ENCODE peak calls at places on chromosome 20, in four cellular contexts. H is left lung, C is body of pancreas, N is mucosa of descending colon. F is an unnamed sample.

GRCh38 chr20:46720776-46721425 is 11.5 kb downstream of the SLC2A10 start:
- DNase-seq in H (no peak), C (no peak), N (no peak), F (no peak)

GRCh38 chr20:10789386-10789785 is 115.6 kb upstream of the JAG1 start:
- DNase-seq in H (no peak), C (no peak), N (no peak), F (no peak)

GRCh38 chr20:38863024-38863851 is 57.7 kb downstream of the PPP1R16B start:
- DNase-seq in H (no peak), C (no peak), N (no peak), F (no peak)

GRCh38 chr20:14521436-14521835 is 184.0 kb upstream of the FLRT3 start:
- DNase-seq in H (no peak), C (no peak), N (no peak), F (no peak)

GRCh38 chr20:14616003-14616402 is 278.6 kb upstream of the FLRT3 start:
- DNase-seq in H (no peak), C (no peak), N (no peak), F (no peak)

GRCh38 chr20:53331151-53331973 is 262.3 kb downstream of the ZNF217 start:
- DNase-seq in H (no peak), C (no peak), N (no peak), F (peak; percentile 44)

GRCh38 chr20:15100506-15101160 is 763.2 kb upstream of the FLRT3 start:
- DNase-seq in H (no peak), C (no peak), N (no peak), F (no peak)

GRCh38 chr20:25065044-25065624 is 7.2 kb upstream of the ACSS1 start:
- DNase-seq in H (peak; percentile 12), C (no peak), N (peak; percentile 29), F (peak; percentile 37)

GRCh38 chr20:58143531-58143930 is 84.9 kb downstream of the ANKRD60 start:
- DNase-seq in H (no peak), C (no peak), N (no peak), F (no peak)

GRCh38 chr20:24148372-24148771 is 159.8 kb upstream of the GGTLC1 start:
- DNase-seq in H (peak; percentile 51), C (no peak), N (no peak), F (no peak)

GRCh38 chr20:57315964-57316480 is 13.6 kb upstream of the SPO11 start:
- DNase-seq in H (no peak), C (no peak), N (no peak), F (no peak)

GRCh38 chr20:60011512-60012507 is 53.6 kb downstream of the CDH26 start:
- DNase-seq in H (no peak), C (no peak), N (no peak), F (no peak)

GRCh38 chr20:1423625-1424106 is 30.8 kb upstream of the FKBP1A start:
- DNase-seq in H (no peak), C (peak; percentile 66), N (peak; percentile 62), F (no peak)

GRCh38 chr20:20710847-20711315 is 1.6 kb downstream of the RALGAPA2 start:
- DNase-seq in H (peak; percentile 46), C (peak; percentile 77), N (no peak), F (peak; percentile 22)
- H3K4me3 ChIP-seq in H (peak overlapping the region; percentile 71), C (peak overlapping the region; percentile 92), N (no peak overlapping the region), F (peak overlapping the region; percentile 98)

GRCh38 chr20:54345301-54345724 is 130.1 kb upstream of the DOK5 start:
- DNase-seq in H (no peak), C (no peak), N (no peak), F (no peak)
- H3K4me3 ChIP-seq in H (no peak overlapping the region), C (no peak overlapping the region), N (no peak overlapping the region), F (no peak overlapping the region)

DNA sequence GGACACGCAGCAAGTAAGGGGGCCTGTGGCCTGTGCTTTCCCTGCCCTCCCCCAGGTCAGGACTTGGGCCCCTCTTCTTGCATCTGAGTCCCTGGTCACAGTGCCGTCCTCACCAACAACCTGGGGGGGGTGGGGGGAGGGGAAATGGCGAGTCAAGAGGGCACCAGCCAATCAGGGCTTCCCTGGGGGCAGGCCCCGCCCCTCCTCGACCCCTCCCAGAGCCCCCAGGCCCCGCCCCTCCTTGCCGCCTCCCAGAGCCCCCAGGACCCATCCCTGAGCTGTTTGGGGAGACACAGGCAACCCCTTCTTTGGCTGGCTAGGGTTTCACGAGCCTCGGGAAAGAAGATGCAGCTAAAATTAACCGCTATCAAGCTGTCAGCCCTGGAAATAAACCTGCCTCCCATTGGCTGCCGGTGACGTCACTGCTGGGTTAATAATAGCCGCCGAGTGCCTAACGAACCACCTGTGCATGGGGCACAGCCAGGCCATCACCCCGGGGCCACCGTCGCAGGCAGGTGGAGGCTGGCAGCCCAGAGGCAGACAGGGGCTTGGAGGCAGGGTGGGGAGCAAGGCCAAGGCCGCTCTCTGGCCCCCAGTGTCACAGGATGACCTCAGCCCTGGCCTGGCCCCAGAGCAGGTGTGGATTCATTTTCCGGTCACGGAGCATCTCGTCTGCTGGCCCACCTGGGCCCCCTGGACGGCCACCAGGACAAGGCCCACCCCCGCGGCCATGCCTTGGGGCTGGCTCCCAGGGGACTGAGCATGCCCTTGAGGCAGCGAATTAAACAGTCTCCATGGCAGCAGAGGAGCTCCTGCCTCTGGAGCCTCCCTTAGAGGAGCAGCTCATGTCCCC is 3.2 kb upstream of the EEF1A2 start:
- DNase-seq in H (no peak), C (peak; percentile 62), N (no peak), F (no peak)
- H3K4me3 ChIP-seq in H (no peak overlapping the region), C (no peak overlapping the region), N (no peak overlapping the region), F (no peak overlapping the region)

GRCh38 chr20:33442136-33443005 is 1.2 kb downstream of the SNTA1 start:
- DNase-seq in H (no peak), C (no peak), N (no peak), F (no peak)

GRCh38 chr20:33443512-33444239 is at the start of gene SNTA1:
- DNase-seq in H (peak; percentile 95), C (peak; percentile 97), N (peak; percentile 97), F (peak; percentile 90)

GRCh38 chr20:33443006-33443511 is 504 bp downstream of the SNTA1 start:
- DNase-seq in H (peak; percentile 36), C (peak; percentile 43), N (no peak), F (no peak)

GRCh38 chr20:33445881-33446615 is 2.5 kb upstream of the SNTA1 start:
- DNase-seq in H (no peak), C (no peak), N (no peak), F (no peak)

GRCh38 chr20:33444797-33445560 is 1.4 kb upstream of the SNTA1 start:
- DNase-seq in H (no peak), C (peak; percentile 38), N (peak; percentile 41), F (no peak)
- H3K4me3 ChIP-seq in H (peak overlapping the region; percentile 79), C (no peak overlapping the region), N (no peak overlapping the region), F (peak overlapping the region; percentile 92)

DNA sequence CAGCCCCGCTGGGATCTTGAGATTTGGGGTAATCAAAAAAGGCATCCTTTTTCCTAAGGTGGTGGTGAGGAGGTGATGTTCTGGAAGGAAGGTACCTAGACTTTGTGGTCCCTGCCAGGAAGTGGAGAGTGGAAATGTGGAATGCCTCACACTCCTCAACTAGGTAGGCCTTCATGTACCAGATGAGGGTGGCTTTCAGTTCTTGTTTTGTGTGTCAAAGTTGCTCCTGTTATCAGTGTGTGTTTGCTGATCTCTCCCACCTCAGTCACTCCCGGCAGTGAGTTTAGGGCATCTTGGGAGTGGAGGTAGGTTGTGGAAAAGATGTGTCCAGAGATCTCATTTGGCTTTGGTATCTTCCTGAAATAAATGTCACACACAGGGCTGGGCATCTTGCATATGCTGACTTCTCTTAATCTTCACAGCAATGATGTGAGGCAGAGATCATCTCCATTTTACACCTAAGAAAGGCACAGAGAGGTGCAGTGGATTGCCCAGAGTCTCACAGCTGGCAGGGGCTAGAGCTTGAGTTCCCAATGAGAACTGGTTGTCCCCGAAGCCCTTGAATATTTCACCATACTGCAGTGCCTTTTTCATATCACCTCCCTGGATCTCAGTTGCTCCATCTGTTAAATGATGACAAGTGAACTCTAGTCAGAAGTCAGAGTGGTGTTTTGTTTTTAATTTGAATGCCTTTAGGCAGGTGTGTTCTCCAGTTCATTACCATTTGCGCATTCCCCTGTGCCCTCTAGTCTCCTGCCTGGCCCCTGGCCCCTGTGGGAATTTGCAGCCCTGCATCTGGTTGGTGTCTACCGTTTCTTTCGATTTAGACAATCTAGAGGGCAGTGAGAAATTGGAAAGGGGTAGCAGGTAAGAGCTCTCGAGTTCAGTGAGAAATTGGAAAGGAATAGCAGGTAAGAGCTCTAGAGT is 2.9 kb downstream of the PKIG start:
- DNase-seq in H (no peak), C (no peak), N (no peak), F (no peak)
- H3K4me3 ChIP-seq in H (peak overlapping the region; percentile 38), C (no peak overlapping the region), N (no peak overlapping the region), F (no peak overlapping the region)